ENCODE peak calls at places on chromosome 1, in ten cellular contexts. One of them, this sample, is unnamed.
A peak's percentile ranks its signal among the peaks of the same experiment; 100 is the strongest.

GRCh38 chr1:239733995-239734394 is 347.6 kb downstream of the CHRM3 start:
- DNase-seq in CD8-positive, alpha-beta memory T cell: no peak
- DNase-seq in effector memory CD4-positive, alpha-beta T cell: no peak
- DNase-seq in GM23338: no peak
- DNase-seq in RWPE2: no peak
- DNase-seq in bronchial epithelial cell: no peak
- DNase-seq in IMR-90: no peak
- DNase-seq in right atrium auricular region: no peak
- DNase-seq in endodermal cell: no peak
- DNase-seq in heart left ventricle: no peak
- DNase-seq in this sample: no peak

GRCh38 chr1:18191037-18191867 is 83.7 kb downstream of the IGSF21 start:
- DNase-seq in CD8-positive, alpha-beta memory T cell: no peak
- DNase-seq in effector memory CD4-positive, alpha-beta T cell: no peak
- DNase-seq in GM23338: no peak
- DNase-seq in RWPE2: no peak
- DNase-seq in bronchial epithelial cell: no peak
- DNase-seq in IMR-90: no peak
- DNase-seq in right atrium auricular region: no peak
- DNase-seq in endodermal cell: no peak
- DNase-seq in heart left ventricle: no peak
- DNase-seq in this sample: no peak

GRCh38 chr1:108841703-108842102 is 15.2 kb downstream of the AKNAD1 start:
- DNase-seq in CD8-positive, alpha-beta memory T cell: no peak
- DNase-seq in effector memory CD4-positive, alpha-beta T cell: no peak
- DNase-seq in GM23338: no peak
- DNase-seq in RWPE2: no peak
- DNase-seq in bronchial epithelial cell: no peak
- DNase-seq in IMR-90: no peak
- DNase-seq in right atrium auricular region: no peak
- DNase-seq in endodermal cell: no peak
- DNase-seq in heart left ventricle: no peak
- DNase-seq in this sample: no peak

GRCh38 chr1:43722825-43723224 is 15.5 kb downstream of the ST3GAL3 start:
- DNase-seq in CD8-positive, alpha-beta memory T cell: no peak
- DNase-seq in effector memory CD4-positive, alpha-beta T cell: no peak
- DNase-seq in GM23338: peak; percentile 48
- DNase-seq in RWPE2: no peak
- DNase-seq in bronchial epithelial cell: no peak
- DNase-seq in IMR-90: no peak
- DNase-seq in right atrium auricular region: no peak
- DNase-seq in endodermal cell: peak; percentile 45
- DNase-seq in heart left ventricle: no peak
- DNase-seq in this sample: no peak

GRCh38 chr1:74579425-74579824 is 67.0 kb upstream of the LRRC53 start:
- DNase-seq in CD8-positive, alpha-beta memory T cell: no peak
- DNase-seq in effector memory CD4-positive, alpha-beta T cell: no peak
- DNase-seq in GM23338: no peak
- DNase-seq in RWPE2: no peak
- DNase-seq in bronchial epithelial cell: no peak
- DNase-seq in IMR-90: no peak
- DNase-seq in right atrium auricular region: no peak
- DNase-seq in endodermal cell: no peak
- DNase-seq in heart left ventricle: no peak
- DNase-seq in this sample: no peak

GRCh38 chr1:169098380-169098779 is 8.1 kb upstream of the ATP1B1 start:
- DNase-seq in CD8-positive, alpha-beta memory T cell: no peak
- DNase-seq in effector memory CD4-positive, alpha-beta T cell: no peak
- DNase-seq in GM23338: no peak
- DNase-seq in RWPE2: no peak
- DNase-seq in bronchial epithelial cell: no peak
- DNase-seq in IMR-90: no peak
- DNase-seq in right atrium auricular region: no peak
- DNase-seq in endodermal cell: no peak
- DNase-seq in heart left ventricle: no peak
- DNase-seq in this sample: no peak

GRCh38 chr1:163709636-163710035 is 387.9 kb downstream of the NUF2 start:
- DNase-seq in CD8-positive, alpha-beta memory T cell: no peak
- DNase-seq in effector memory CD4-positive, alpha-beta T cell: no peak
- DNase-seq in GM23338: no peak
- DNase-seq in RWPE2: no peak
- DNase-seq in bronchial epithelial cell: peak; percentile 26
- DNase-seq in IMR-90: no peak
- DNase-seq in right atrium auricular region: no peak
- DNase-seq in endodermal cell: no peak
- DNase-seq in heart left ventricle: no peak
- DNase-seq in this sample: no peak

GRCh38 chr1:35031103-35031452 is 667 bp downstream of the ZMYM6 start:
- DNase-seq in CD8-positive, alpha-beta memory T cell: peak; percentile 55
- DNase-seq in effector memory CD4-positive, alpha-beta T cell: no peak
- DNase-seq in GM23338: peak; percentile 57
- DNase-seq in RWPE2: no peak
- DNase-seq in bronchial epithelial cell: peak; percentile 57
- DNase-seq in IMR-90: peak; percentile 49
- DNase-seq in right atrium auricular region: no peak
- DNase-seq in endodermal cell: peak; percentile 67
- DNase-seq in heart left ventricle: no peak
- DNase-seq in this sample: no peak

DNA sequence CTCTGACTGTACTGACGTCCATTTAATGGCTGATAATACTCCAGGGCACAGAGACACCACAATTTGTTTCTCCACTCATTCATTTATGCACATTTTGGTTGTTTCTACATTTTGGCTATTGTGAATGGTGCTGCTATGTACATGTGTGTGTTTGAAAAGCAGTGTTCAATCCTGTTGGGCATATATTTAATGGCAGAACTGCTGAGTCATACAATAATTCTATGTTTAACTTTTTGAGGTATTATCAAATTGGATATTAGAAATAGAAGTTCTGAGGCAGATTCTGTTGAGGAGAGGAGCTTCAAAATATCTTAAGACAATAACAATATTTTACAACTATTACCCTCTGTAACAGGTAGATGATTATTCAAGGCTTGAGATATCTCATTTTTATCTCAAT is 39.0 kb upstream of the NADK start:
- DNase-seq in CD8-positive, alpha-beta memory T cell: no peak
- DNase-seq in effector memory CD4-positive, alpha-beta T cell: no peak
- DNase-seq in GM23338: no peak
- DNase-seq in RWPE2: no peak
- DNase-seq in bronchial epithelial cell: no peak
- DNase-seq in IMR-90: no peak
- DNase-seq in right atrium auricular region: no peak
- DNase-seq in endodermal cell: no peak
- DNase-seq in heart left ventricle: no peak
- DNase-seq in this sample: no peak
- H3K36me3 ChIP-seq in CD8-positive, alpha-beta memory T cell: peaks cover 39% of the 10 kb centered on the region
- H3K36me3 ChIP-seq in effector memory CD4-positive, alpha-beta T cell: peaks cover 44% of the 10 kb centered on the region
- H3K36me3 ChIP-seq in GM23338: peaks cover 49% of the 10 kb centered on the region
- H3K36me3 ChIP-seq in RWPE2: peaks cover 80% of the 10 kb centered on the region
- H3K36me3 ChIP-seq in bronchial epithelial cell: peaks cover 26% of the 10 kb centered on the region
- H3K36me3 ChIP-seq in IMR-90: peaks cover 46% of the 10 kb centered on the region
- H3K36me3 ChIP-seq in right atrium auricular region: peaks cover 53% of the 10 kb centered on the region
- H3K36me3 ChIP-seq in endodermal cell: peaks cover 84% of the 10 kb centered on the region
- H3K36me3 ChIP-seq in heart left ventricle: peaks cover 82% of the 10 kb centered on the region
- H3K36me3 ChIP-seq in this sample: no peaks in the 10 kb centered on the region

GRCh38 chr1:119962296-119962968 is 66.1 kb upstream of the ADAM30 start:
- DNase-seq in CD8-positive, alpha-beta memory T cell: no peak
- DNase-seq in effector memory CD4-positive, alpha-beta T cell: no peak
- DNase-seq in GM23338: no peak
- DNase-seq in RWPE2: no peak
- DNase-seq in bronchial epithelial cell: no peak
- DNase-seq in IMR-90: no peak
- DNase-seq in right atrium auricular region: peak; percentile 71
- DNase-seq in endodermal cell: no peak
- DNase-seq in heart left ventricle: no peak
- DNase-seq in this sample: no peak
- H3K36me3 ChIP-seq in CD8-positive, alpha-beta memory T cell: peaks cover 22% of the 10 kb centered on the region
- H3K36me3 ChIP-seq in effector memory CD4-positive, alpha-beta T cell: peaks cover 51% of the 10 kb centered on the region
- H3K36me3 ChIP-seq in GM23338: peaks cover 12% of the 10 kb centered on the region
- H3K36me3 ChIP-seq in RWPE2: peaks cover 47% of the 10 kb centered on the region
- H3K36me3 ChIP-seq in bronchial epithelial cell: peaks cover 27% of the 10 kb centered on the region
- H3K36me3 ChIP-seq in IMR-90: peaks cover 24% of the 10 kb centered on the region
- H3K36me3 ChIP-seq in right atrium auricular region: peaks cover 24% of the 10 kb centered on the region
- H3K36me3 ChIP-seq in endodermal cell: peaks cover 47% of the 10 kb centered on the region
- H3K36me3 ChIP-seq in heart left ventricle: peaks cover 25% of the 10 kb centered on the region
- H3K36me3 ChIP-seq in this sample: peaks cover 12% of the 10 kb centered on the region

GRCh38 chr1:28773105-28773504 is 36.4 kb downstream of the YTHDF2 start:
- DNase-seq in CD8-positive, alpha-beta memory T cell: no peak
- DNase-seq in effector memory CD4-positive, alpha-beta T cell: no peak
- DNase-seq in GM23338: no peak
- DNase-seq in RWPE2: no peak
- DNase-seq in bronchial epithelial cell: no peak
- DNase-seq in IMR-90: no peak
- DNase-seq in right atrium auricular region: no peak
- DNase-seq in endodermal cell: no peak
- DNase-seq in heart left ventricle: no peak
- DNase-seq in this sample: no peak

GRCh38 chr1:28766532-28767183 is 29.9 kb downstream of the YTHDF2 start:
- DNase-seq in CD8-positive, alpha-beta memory T cell: no peak
- DNase-seq in effector memory CD4-positive, alpha-beta T cell: no peak
- DNase-seq in GM23338: no peak
- DNase-seq in RWPE2: no peak
- DNase-seq in bronchial epithelial cell: no peak
- DNase-seq in IMR-90: no peak
- DNase-seq in right atrium auricular region: no peak
- DNase-seq in endodermal cell: no peak
- DNase-seq in heart left ventricle: no peak
- DNase-seq in this sample: no peak

GRCh38 chr1:28776341-28776740 is 35.6 kb upstream of the OPRD1 start:
- DNase-seq in CD8-positive, alpha-beta memory T cell: no peak
- DNase-seq in effector memory CD4-positive, alpha-beta T cell: no peak
- DNase-seq in GM23338: no peak
- DNase-seq in RWPE2: no peak
- DNase-seq in bronchial epithelial cell: no peak
- DNase-seq in IMR-90: no peak
- DNase-seq in right atrium auricular region: no peak
- DNase-seq in endodermal cell: no peak
- DNase-seq in heart left ventricle: no peak
- DNase-seq in this sample: no peak

GRCh38 chr1:28775121-28775942 is 36.6 kb upstream of the OPRD1 start:
- DNase-seq in CD8-positive, alpha-beta memory T cell: peak; percentile 79
- DNase-seq in effector memory CD4-positive, alpha-beta T cell: peak; percentile 30
- DNase-seq in GM23338: peak; percentile 89
- DNase-seq in RWPE2: peak; percentile 59
- DNase-seq in bronchial epithelial cell: peak; percentile 67
- DNase-seq in IMR-90: peak; percentile 36
- DNase-seq in right atrium auricular region: peak; percentile 83
- DNase-seq in endodermal cell: peak; percentile 90
- DNase-seq in heart left ventricle: peak; percentile 85
- DNase-seq in this sample: peak; percentile 51

DNA sequence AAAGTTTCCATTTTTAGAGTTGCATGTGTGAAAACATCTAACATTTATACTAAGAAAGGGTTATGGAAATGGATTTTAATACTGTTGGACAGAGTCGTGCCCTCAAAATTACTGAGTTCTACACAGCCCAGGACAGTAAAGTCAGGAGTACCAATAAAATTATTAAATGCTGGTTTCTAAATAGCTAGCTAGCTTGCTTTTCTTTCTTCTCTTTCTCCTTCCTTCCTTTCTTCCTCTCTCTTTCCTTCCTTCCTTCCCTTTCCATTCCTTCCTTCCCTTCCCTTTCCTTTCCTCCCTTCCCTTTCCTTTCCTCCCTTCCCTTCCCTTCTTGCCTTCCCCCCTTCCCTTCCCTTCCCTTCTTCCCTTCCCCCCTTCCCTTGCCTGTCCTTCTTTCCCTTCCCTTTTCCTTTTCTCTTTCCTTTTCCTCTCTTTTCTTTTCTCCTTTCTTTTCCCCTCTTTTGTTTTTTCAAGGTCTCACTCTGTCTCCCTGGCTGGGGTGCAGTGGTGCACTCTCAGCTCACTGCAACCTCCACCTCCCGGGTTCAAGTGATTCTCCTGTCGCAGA is 33.9 kb downstream of the YTHDF2 start:
- DNase-seq in CD8-positive, alpha-beta memory T cell: no peak
- DNase-seq in effector memory CD4-positive, alpha-beta T cell: no peak
- DNase-seq in GM23338: no peak
- DNase-seq in RWPE2: no peak
- DNase-seq in bronchial epithelial cell: no peak
- DNase-seq in IMR-90: no peak
- DNase-seq in right atrium auricular region: no peak
- DNase-seq in endodermal cell: no peak
- DNase-seq in heart left ventricle: no peak
- DNase-seq in this sample: no peak
- H3K36me3 ChIP-seq in CD8-positive, alpha-beta memory T cell: peaks cover 9% of the 10 kb centered on the region
- H3K36me3 ChIP-seq in effector memory CD4-positive, alpha-beta T cell: peaks cover 4% of the 10 kb centered on the region
- H3K36me3 ChIP-seq in GM23338: peaks cover 26% of the 10 kb centered on the region
- H3K36me3 ChIP-seq in RWPE2: peaks cover 65% of the 10 kb centered on the region
- H3K36me3 ChIP-seq in bronchial epithelial cell: peaks cover 4% of the 10 kb centered on the region
- H3K36me3 ChIP-seq in IMR-90: peaks cover 24% of the 10 kb centered on the region
- H3K36me3 ChIP-seq in right atrium auricular region: peaks cover 12% of the 10 kb centered on the region
- H3K36me3 ChIP-seq in endodermal cell: peaks cover 85% of the 10 kb centered on the region
- H3K36me3 ChIP-seq in heart left ventricle: peaks cover 33% of the 10 kb centered on the region
- H3K36me3 ChIP-seq in this sample: peaks cover 16% of the 10 kb centered on the region

DNA sequence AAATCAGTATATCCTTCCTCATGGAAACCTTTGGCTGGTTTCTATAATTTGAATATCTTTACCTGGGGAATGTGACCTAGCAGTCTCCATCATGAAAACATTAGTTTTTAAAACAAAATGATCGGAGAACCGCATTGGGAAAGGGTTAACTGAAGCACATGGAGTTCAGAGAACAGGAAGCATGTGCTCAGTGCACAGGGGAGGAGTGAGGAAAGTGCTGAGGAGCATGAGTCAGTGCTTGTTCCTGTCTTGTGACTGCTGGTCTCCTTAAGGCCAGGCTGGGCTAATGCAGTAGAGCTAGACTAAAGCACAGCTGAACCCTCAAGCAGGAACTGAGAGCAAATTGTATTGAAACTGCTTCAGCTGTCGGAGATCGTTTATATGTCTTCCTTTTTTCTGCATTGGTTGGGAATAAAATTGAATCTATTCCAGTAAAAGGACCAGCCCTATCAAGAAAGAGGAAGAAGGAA is 5.8 kb downstream of the IFI16 start:
- DNase-seq in CD8-positive, alpha-beta memory T cell: peak; percentile 79
- DNase-seq in effector memory CD4-positive, alpha-beta T cell: peak; percentile 45
- DNase-seq in GM23338: no peak
- DNase-seq in RWPE2: no peak
- DNase-seq in bronchial epithelial cell: peak; percentile 93
- DNase-seq in IMR-90: peak; percentile 94
- DNase-seq in right atrium auricular region: peak; percentile 75
- DNase-seq in endodermal cell: peak; percentile 47
- DNase-seq in heart left ventricle: peak; percentile 71
- DNase-seq in this sample: peak; percentile 62
- H3K36me3 ChIP-seq in CD8-positive, alpha-beta memory T cell: peaks cover 43% of the 10 kb centered on the region
- H3K36me3 ChIP-seq in effector memory CD4-positive, alpha-beta T cell: peaks cover 39% of the 10 kb centered on the region
- H3K36me3 ChIP-seq in GM23338: no peaks in the 10 kb centered on the region
- H3K36me3 ChIP-seq in RWPE2: peaks cover 70% of the 10 kb centered on the region
- H3K36me3 ChIP-seq in bronchial epithelial cell: peaks cover 19% of the 10 kb centered on the region
- H3K36me3 ChIP-seq in IMR-90: peaks cover 31% of the 10 kb centered on the region
- H3K36me3 ChIP-seq in right atrium auricular region: peaks cover 42% of the 10 kb centered on the region
- H3K36me3 ChIP-seq in endodermal cell: no peaks in the 10 kb centered on the region
- H3K36me3 ChIP-seq in heart left ventricle: peaks cover 56% of the 10 kb centered on the region
- H3K36me3 ChIP-seq in this sample: peaks cover 11% of the 10 kb centered on the region

GRCh38 chr1:46687095-46687659 is 15.5 kb downstream of the TEX38 start:
- DNase-seq in CD8-positive, alpha-beta memory T cell: no peak
- DNase-seq in effector memory CD4-positive, alpha-beta T cell: no peak
- DNase-seq in GM23338: no peak
- DNase-seq in RWPE2: no peak
- DNase-seq in bronchial epithelial cell: peak; percentile 25
- DNase-seq in IMR-90: peak; percentile 40
- DNase-seq in right atrium auricular region: no peak
- DNase-seq in endodermal cell: no peak
- DNase-seq in heart left ventricle: peak; percentile 85
- DNase-seq in this sample: no peak
- H3K36me3 ChIP-seq in CD8-positive, alpha-beta memory T cell: peaks cover 91% of the 10 kb centered on the region
- H3K36me3 ChIP-seq in effector memory CD4-positive, alpha-beta T cell: peaks cover 99% of the 10 kb centered on the region
- H3K36me3 ChIP-seq in GM23338: peaks cover 50% of the 10 kb centered on the region
- H3K36me3 ChIP-seq in RWPE2: peaks cover 98% of the 10 kb centered on the region
- H3K36me3 ChIP-seq in bronchial epithelial cell: peaks cover 30% of the 10 kb centered on the region
- H3K36me3 ChIP-seq in IMR-90: peaks cover 49% of the 10 kb centered on the region
- H3K36me3 ChIP-seq in right atrium auricular region: peaks cover 72% of the 10 kb centered on the region
- H3K36me3 ChIP-seq in endodermal cell: peaks cover 88% of the 10 kb centered on the region
- H3K36me3 ChIP-seq in heart left ventricle: peaks cover 99% of the 10 kb centered on the region
- H3K36me3 ChIP-seq in this sample: peaks cover 63% of the 10 kb centered on the region